ENCODE peak calls at places on chromosomes 4 and X, in four cellular contexts. U, K, L and H are unnamed samples.

GRCh38 chrX:18931972-18932371 is 51.9 kb downstream of the PHKA2 start:
- DNase-seq in U (peak), K (peak), L (no peak), H (peak)

GRCh38 chr4:148831945-148832344 is 389.7 kb upstream of the NR3C2 start:
- DNase-seq in U (no peak), K (peak), L (no peak), H (peak)

GRCh38 chrX:106484233-106484632 is 127.5 kb upstream of the RADX start:
- DNase-seq in U (no peak), K (no peak), L (peak), H (no peak)

GRCh38 chr4:41256131-41256739 is 493 bp upstream of the UCHL1 start:
- DNase-seq in U (no peak), K (peak), L (no peak), H (no peak)

GRCh38 chrX:38805294-38806053 is 4.2 kb downstream of the MID1IP1 start:
- DNase-seq in U (peak), K (peak), L (peak), H (peak)

GRCh38 chr4:18390655-18391369 is 369.3 kb upstream of the LCORL start:
- DNase-seq in U (no peak), K (peak), L (no peak), H (peak)

GRCh38 chrX:11080721-11081120 is 30.4 kb upstream of the HCCS start:
- DNase-seq in U (no peak), K (no peak), L (no peak), H (no peak)

GRCh38 chrX:134144231-134144630 is 92.8 kb upstream of the CCDC160 start:
- DNase-seq in U (peak), K (no peak), L (no peak), H (peak)

GRCh38 chr4:150818661-150819060 is 196.4 kb downstream of the LRBA start:
- DNase-seq in U (no peak), K (peak), L (no peak), H (no peak)